ENCODE peak calls at places on chromosomes 4 and X, in nine cellular contexts. One of them, this sample, is unnamed.

GRCh38 chrX:11678174-11678573 is 12.5 kb upstream of the ARHGAP6 start:
- DNase-seq in lower lobe of right lung: no peak
- DNase-seq in HCT116: no peak
- DNase-seq in right atrium auricular region: no peak
- DNase-seq in SJSA1: no peak
- DNase-seq in GM23248: peak; percentile 4
- DNase-seq in SK-N-SH: no peak
- DNase-seq in tibial nerve: no peak
- DNase-seq in ovary: no peak
- DNase-seq in this sample: no peak

GRCh38 chrX:109600114-109600710 is 24.8 kb downstream of the KCNE5 start:
- DNase-seq in lower lobe of right lung: no peak
- DNase-seq in HCT116: no peak
- DNase-seq in right atrium auricular region: no peak
- DNase-seq in SJSA1: no peak
- DNase-seq in GM23248: peak; percentile 21
- DNase-seq in SK-N-SH: peak; percentile 10
- DNase-seq in tibial nerve: no peak
- DNase-seq in ovary: peak; percentile 39
- DNase-seq in this sample: no peak

GRCh38 chr4:38455092-38455855 is 208.7 kb upstream of the KLF3 start:
- DNase-seq in lower lobe of right lung: no peak
- DNase-seq in HCT116: no peak
- DNase-seq in right atrium auricular region: no peak
- DNase-seq in SJSA1: no peak
- DNase-seq in GM23248: no peak
- DNase-seq in SK-N-SH: no peak
- DNase-seq in tibial nerve: no peak
- DNase-seq in ovary: no peak
- DNase-seq in this sample: no peak

GRCh38 chr4:170058745-170059144 is 31.0 kb downstream of the AADAT start:
- DNase-seq in lower lobe of right lung: no peak
- DNase-seq in HCT116: no peak
- DNase-seq in right atrium auricular region: no peak
- DNase-seq in SJSA1: no peak
- DNase-seq in GM23248: no peak
- DNase-seq in SK-N-SH: no peak
- DNase-seq in tibial nerve: no peak
- DNase-seq in ovary: no peak
- DNase-seq in this sample: no peak

GRCh38 chr4:36316544-36317082 is 35.2 kb downstream of the DTHD1 start:
- DNase-seq in lower lobe of right lung: no peak
- DNase-seq in HCT116: no peak
- DNase-seq in right atrium auricular region: no peak
- DNase-seq in SJSA1: no peak
- DNase-seq in GM23248: no peak
- DNase-seq in SK-N-SH: no peak
- DNase-seq in tibial nerve: no peak
- DNase-seq in ovary: no peak
- DNase-seq in this sample: no peak

GRCh38 chr4:121998024-121998423 is 46.2 kb upstream of the TRPC3 start:
- DNase-seq in lower lobe of right lung: no peak
- DNase-seq in HCT116: no peak
- DNase-seq in right atrium auricular region: no peak
- DNase-seq in SJSA1: no peak
- DNase-seq in GM23248: no peak
- DNase-seq in SK-N-SH: no peak
- DNase-seq in tibial nerve: no peak
- DNase-seq in ovary: no peak
- DNase-seq in this sample: no peak

GRCh38 chrX:85107407-85107806 is 103.7 kb downstream of the APOOL start:
- DNase-seq in lower lobe of right lung: no peak
- DNase-seq in HCT116: no peak
- DNase-seq in right atrium auricular region: no peak
- DNase-seq in SJSA1: no peak
- DNase-seq in GM23248: peak; percentile 38
- DNase-seq in SK-N-SH: no peak
- DNase-seq in tibial nerve: no peak
- DNase-seq in ovary: no peak
- DNase-seq in this sample: no peak

GRCh38 chr4:125392683-125393082 is 77.9 kb downstream of the FAT4 start:
- DNase-seq in lower lobe of right lung: no peak
- DNase-seq in HCT116: no peak
- DNase-seq in right atrium auricular region: no peak
- DNase-seq in SJSA1: no peak
- DNase-seq in GM23248: no peak
- DNase-seq in SK-N-SH: no peak
- DNase-seq in tibial nerve: no peak
- DNase-seq in ovary: no peak
- DNase-seq in this sample: no peak

GRCh38 chr4:10962246-10962645 is 277.7 kb upstream of the CLNK start:
- DNase-seq in lower lobe of right lung: no peak
- DNase-seq in HCT116: no peak
- DNase-seq in right atrium auricular region: no peak
- DNase-seq in SJSA1: no peak
- DNase-seq in GM23248: no peak
- DNase-seq in SK-N-SH: no peak
- DNase-seq in tibial nerve: no peak
- DNase-seq in ovary: no peak
- DNase-seq in this sample: no peak

GRCh38 chrX:17081535-17081934 is 135.1 kb downstream of the REPS2 start:
- DNase-seq in lower lobe of right lung: no peak
- DNase-seq in HCT116: no peak
- DNase-seq in right atrium auricular region: no peak
- DNase-seq in SJSA1: no peak
- DNase-seq in GM23248: no peak
- DNase-seq in SK-N-SH: no peak
- DNase-seq in tibial nerve: no peak
- DNase-seq in ovary: no peak
- DNase-seq in this sample: no peak

GRCh38 chr4:70714061-70714468 is 7.7 kb upstream of the RUFY3 start:
- DNase-seq in lower lobe of right lung: no peak
- DNase-seq in HCT116: no peak
- DNase-seq in right atrium auricular region: no peak
- DNase-seq in SJSA1: no peak
- DNase-seq in GM23248: peak; percentile 25
- DNase-seq in SK-N-SH: no peak
- DNase-seq in tibial nerve: no peak
- DNase-seq in ovary: no peak
- DNase-seq in this sample: no peak

GRCh38 chr4:109682875-109683274 is 20.4 kb downstream of the CASP6 start:
- DNase-seq in lower lobe of right lung: no peak
- DNase-seq in HCT116: no peak
- DNase-seq in right atrium auricular region: no peak
- DNase-seq in SJSA1: no peak
- DNase-seq in GM23248: no peak
- DNase-seq in SK-N-SH: no peak
- DNase-seq in tibial nerve: no peak
- DNase-seq in ovary: no peak
- DNase-seq in this sample: no peak

GRCh38 chr4:109730294-109731051 is 603 bp upstream of the PLA2G12A start:
- DNase-seq in lower lobe of right lung: peak; percentile 62
- DNase-seq in HCT116: no peak
- DNase-seq in right atrium auricular region: peak; percentile 68
- DNase-seq in SJSA1: peak; percentile 62
- DNase-seq in GM23248: peak; percentile 82
- DNase-seq in SK-N-SH: peak; percentile 59
- DNase-seq in tibial nerve: no peak
- DNase-seq in ovary: peak; percentile 69
- DNase-seq in this sample: no peak

GRCh38 chrX:9188117-9188516 is 154.2 kb upstream of the FAM9B start:
- DNase-seq in lower lobe of right lung: no peak
- DNase-seq in HCT116: no peak
- DNase-seq in right atrium auricular region: no peak
- DNase-seq in SJSA1: no peak
- DNase-seq in GM23248: no peak
- DNase-seq in SK-N-SH: peak; percentile 59
- DNase-seq in tibial nerve: no peak
- DNase-seq in ovary: no peak
- DNase-seq in this sample: no peak

GRCh38 chr4:158056689-158057245 is 116.1 kb downstream of the GASK1B start:
- DNase-seq in lower lobe of right lung: no peak
- DNase-seq in HCT116: no peak
- DNase-seq in right atrium auricular region: no peak
- DNase-seq in SJSA1: no peak
- DNase-seq in GM23248: no peak
- DNase-seq in SK-N-SH: no peak
- DNase-seq in tibial nerve: no peak
- DNase-seq in ovary: no peak
- DNase-seq in this sample: no peak

GRCh38 chr4:76984127-76984526 is 34.6 kb downstream of the SEPTIN11 start:
- DNase-seq in lower lobe of right lung: no peak
- DNase-seq in HCT116: no peak
- DNase-seq in right atrium auricular region: no peak
- DNase-seq in SJSA1: no peak
- DNase-seq in GM23248: peak; percentile 74
- DNase-seq in SK-N-SH: peak; percentile 39
- DNase-seq in tibial nerve: no peak
- DNase-seq in ovary: no peak
- DNase-seq in this sample: no peak

GRCh38 chrX:56232221-56233082 is at the start of gene KLF8:
- DNase-seq in lower lobe of right lung: peak; percentile 69
- DNase-seq in HCT116: peak; percentile 8
- DNase-seq in right atrium auricular region: no peak
- DNase-seq in SJSA1: no peak
- DNase-seq in GM23248: peak; percentile 56
- DNase-seq in SK-N-SH: no peak
- DNase-seq in tibial nerve: peak; percentile 39
- DNase-seq in ovary: peak; percentile 62
- DNase-seq in this sample: peak; percentile 22

GRCh38 chr4:74886490-74886889 is 46.4 kb upstream of the PARM1 start:
- DNase-seq in lower lobe of right lung: no peak
- DNase-seq in HCT116: no peak
- DNase-seq in right atrium auricular region: no peak
- DNase-seq in SJSA1: no peak
- DNase-seq in GM23248: peak; percentile 76
- DNase-seq in SK-N-SH: no peak
- DNase-seq in tibial nerve: no peak
- DNase-seq in ovary: no peak
- DNase-seq in this sample: no peak

DNA sequence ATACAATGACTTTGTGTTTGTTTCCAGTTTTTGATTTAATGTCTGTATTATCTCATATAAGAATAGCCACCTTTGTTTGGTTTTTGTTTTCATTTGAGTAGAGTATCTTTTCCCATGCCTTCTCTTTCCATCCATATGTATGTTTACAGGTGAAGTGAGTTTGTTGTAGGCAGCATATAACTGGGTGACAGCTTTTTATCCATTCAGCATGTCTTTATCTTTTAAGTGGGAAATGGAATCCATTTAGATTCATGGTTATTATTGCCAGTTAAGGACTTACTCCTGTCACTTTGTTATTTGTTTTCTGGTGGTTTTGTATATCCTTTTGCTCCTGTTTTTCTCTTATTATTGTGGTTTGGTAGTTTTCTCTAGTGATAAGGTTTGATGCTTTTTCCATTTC is 34.3 kb downstream of the SCLT1 start:
- DNase-seq in lower lobe of right lung: no peak
- DNase-seq in HCT116: no peak
- DNase-seq in right atrium auricular region: no peak
- DNase-seq in SJSA1: no peak
- DNase-seq in GM23248: no peak
- DNase-seq in SK-N-SH: no peak
- DNase-seq in tibial nerve: no peak
- DNase-seq in ovary: no peak
- DNase-seq in this sample: no peak
- H3K9me3 ChIP-seq in lower lobe of right lung: peaks cover 83% of the 10 kb centered on the region
- H3K9me3 ChIP-seq in HCT116: peaks cover 19% of the 10 kb centered on the region
- H3K9me3 ChIP-seq in right atrium auricular region: peaks cover 5% of the 10 kb centered on the region
- H3K9me3 ChIP-seq in SJSA1: peaks cover 39% of the 10 kb centered on the region
- H3K9me3 ChIP-seq in GM23248: peaks cover 3% of the 10 kb centered on the region
- H3K9me3 ChIP-seq in SK-N-SH: peaks cover 31% of the 10 kb centered on the region
- H3K9me3 ChIP-seq in tibial nerve: peaks cover 8% of the 10 kb centered on the region
- H3K9me3 ChIP-seq in ovary: peaks cover 2% of the 10 kb centered on the region
- H3K9me3 ChIP-seq in this sample: peaks cover 20% of the 10 kb centered on the region

DNA sequence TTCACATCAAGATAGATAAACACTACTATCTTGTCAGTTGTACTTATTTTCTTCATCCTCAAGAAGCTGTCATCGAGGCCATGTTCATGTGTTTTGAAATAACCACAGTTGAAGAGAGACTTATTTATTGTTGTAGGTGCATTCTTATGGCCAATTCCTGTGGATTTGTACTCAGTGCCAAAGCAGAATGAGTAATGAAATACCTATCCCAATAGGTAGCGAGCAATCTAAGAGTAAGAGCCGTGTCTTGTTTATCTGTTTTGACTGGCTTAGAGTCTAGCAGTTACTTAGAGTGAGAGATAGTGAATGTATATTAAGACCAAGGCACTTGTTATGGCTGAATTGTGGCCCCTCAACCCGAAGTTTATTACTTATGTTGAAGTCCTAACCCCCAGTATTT is 631.0 kb upstream of the SPANXN1 start:
- DNase-seq in lower lobe of right lung: no peak
- DNase-seq in HCT116: no peak
- DNase-seq in right atrium auricular region: no peak
- DNase-seq in SJSA1: no peak
- DNase-seq in GM23248: no peak
- DNase-seq in SK-N-SH: no peak
- DNase-seq in tibial nerve: no peak
- DNase-seq in ovary: no peak
- DNase-seq in this sample: no peak
- H3K9me3 ChIP-seq in lower lobe of right lung: no peaks in the 10 kb centered on the region
- H3K9me3 ChIP-seq in HCT116: no peaks in the 10 kb centered on the region
- H3K9me3 ChIP-seq in right atrium auricular region: no peaks in the 10 kb centered on the region
- H3K9me3 ChIP-seq in SJSA1: no peaks in the 10 kb centered on the region
- H3K9me3 ChIP-seq in GM23248: no peaks in the 10 kb centered on the region
- H3K9me3 ChIP-seq in SK-N-SH: no peaks in the 10 kb centered on the region
- H3K9me3 ChIP-seq in tibial nerve: no peaks in the 10 kb centered on the region
- H3K9me3 ChIP-seq in ovary: no peaks in the 10 kb centered on the region
- H3K9me3 ChIP-seq in this sample: no peaks in the 10 kb centered on the region

DNA sequence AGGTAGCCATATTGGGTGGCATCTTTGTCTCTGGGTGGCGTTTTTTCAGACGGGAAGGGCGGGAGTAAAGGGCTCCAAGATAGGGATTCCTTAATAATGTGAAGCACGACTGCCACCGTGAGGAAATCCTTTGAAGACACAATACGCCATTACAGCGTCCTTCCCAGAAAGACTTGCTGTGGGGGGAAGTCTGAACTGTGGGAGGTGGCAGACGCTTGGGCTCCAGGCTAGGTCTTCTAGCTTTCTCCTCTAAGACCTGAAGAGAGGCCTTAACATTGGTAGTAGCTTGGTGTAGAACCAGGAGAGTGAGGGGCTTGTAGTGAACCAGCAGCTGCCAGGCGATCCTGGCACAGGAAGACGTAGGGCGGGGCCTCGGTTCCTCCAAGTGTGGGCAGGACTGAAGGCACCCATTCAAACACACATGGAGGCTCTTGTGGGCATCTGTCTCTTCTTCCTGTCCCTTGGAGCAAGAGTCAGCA is 197.3 kb downstream of the OR13H1 start:
- DNase-seq in lower lobe of right lung: no peak
- DNase-seq in HCT116: no peak
- DNase-seq in right atrium auricular region: no peak
- DNase-seq in SJSA1: no peak
- DNase-seq in GM23248: no peak
- DNase-seq in SK-N-SH: peak; percentile 48
- DNase-seq in tibial nerve: no peak
- DNase-seq in ovary: peak; percentile 87
- DNase-seq in this sample: no peak
- H3K9me3 ChIP-seq in lower lobe of right lung: no peaks in the 10 kb centered on the region
- H3K9me3 ChIP-seq in HCT116: no peaks in the 10 kb centered on the region
- H3K9me3 ChIP-seq in right atrium auricular region: no peaks in the 10 kb centered on the region
- H3K9me3 ChIP-seq in SJSA1: no peaks in the 10 kb centered on the region
- H3K9me3 ChIP-seq in GM23248: no peaks in the 10 kb centered on the region
- H3K9me3 ChIP-seq in SK-N-SH: no peaks in the 10 kb centered on the region
- H3K9me3 ChIP-seq in tibial nerve: no peaks in the 10 kb centered on the region
- H3K9me3 ChIP-seq in ovary: no peaks in the 10 kb centered on the region
- H3K9me3 ChIP-seq in this sample: no peaks in the 10 kb centered on the region

GRCh38 chr4:54232151-54232688 is 3.1 kb downstream of the PDGFRA start:
- DNase-seq in lower lobe of right lung: no peak
- DNase-seq in HCT116: no peak
- DNase-seq in right atrium auricular region: no peak
- DNase-seq in SJSA1: peak; percentile 39
- DNase-seq in GM23248: peak; percentile 59
- DNase-seq in SK-N-SH: no peak
- DNase-seq in tibial nerve: no peak
- DNase-seq in ovary: peak; percentile 57
- DNase-seq in this sample: no peak
- H3K9me3 ChIP-seq in lower lobe of right lung: no peaks in the 10 kb centered on the region
- H3K9me3 ChIP-seq in HCT116: no peaks in the 10 kb centered on the region
- H3K9me3 ChIP-seq in right atrium auricular region: no peaks in the 10 kb centered on the region
- H3K9me3 ChIP-seq in SJSA1: no peaks in the 10 kb centered on the region
- H3K9me3 ChIP-seq in GM23248: no peaks in the 10 kb centered on the region
- H3K9me3 ChIP-seq in SK-N-SH: no peaks in the 10 kb centered on the region
- H3K9me3 ChIP-seq in tibial nerve: no peaks in the 10 kb centered on the region
- H3K9me3 ChIP-seq in ovary: no peaks in the 10 kb centered on the region
- H3K9me3 ChIP-seq in this sample: no peaks in the 10 kb centered on the region